ENCODE peak calls at places on chromosome 2, in four cellular contexts. One of them, this sample, is unnamed.

GRCh38 chr2:175930504-175930903 is 71.6 kb downstream of the LNPK start:
- DNase-seq in transverse colon: no peak
- DNase-seq in GM13976: no peak
- DNase-seq in astrocyte of the cerebellum: no peak
- DNase-seq in this sample: peak; percentile 40

GRCh38 chr2:127658641-127659407 is 12.9 kb downstream of the GPR17 start:
- DNase-seq in transverse colon: peak; percentile 24
- DNase-seq in GM13976: no peak
- DNase-seq in astrocyte of the cerebellum: no peak
- DNase-seq in this sample: no peak

GRCh38 chr2:100104718-100105677 is 37.4 kb downstream of the AFF3 start:
- DNase-seq in transverse colon: no peak
- DNase-seq in GM13976: peak; percentile 62
- DNase-seq in astrocyte of the cerebellum: no peak
- DNase-seq in this sample: no peak

GRCh38 chr2:194706179-194706578 is 950.8 kb upstream of the SLC39A10 start:
- DNase-seq in transverse colon: no peak
- DNase-seq in GM13976: no peak
- DNase-seq in astrocyte of the cerebellum: peak; percentile 0
- DNase-seq in this sample: peak; percentile 33

GRCh38 chr2:68225119-68225632 is 27.2 kb downstream of the PPP3R1 start:
- DNase-seq in transverse colon: peak; percentile 37
- DNase-seq in GM13976: no peak
- DNase-seq in astrocyte of the cerebellum: no peak
- DNase-seq in this sample: peak; percentile 54

GRCh38 chr2:241854342-241855244 is 4.1 kb downstream of the PDCD1 start:
- DNase-seq in transverse colon: no peak
- DNase-seq in GM13976: peak; percentile 31
- DNase-seq in astrocyte of the cerebellum: no peak
- DNase-seq in this sample: no peak

GRCh38 chr2:96409543-96410184 is 74.1 kb downstream of the NCAPH start:
- DNase-seq in transverse colon: no peak
- DNase-seq in GM13976: no peak
- DNase-seq in astrocyte of the cerebellum: peak; percentile 62
- DNase-seq in this sample: no peak

GRCh38 chr2:15939854-15940660 is at the start of gene MYCN:
- DNase-seq in transverse colon: peak; percentile 42
- DNase-seq in GM13976: peak; percentile 29
- DNase-seq in astrocyte of the cerebellum: no peak
- DNase-seq in this sample: peak; percentile 36

GRCh38 chr2:10194021-10194820 is 71.7 kb downstream of the RRM2 start:
- DNase-seq in transverse colon: no peak
- DNase-seq in GM13976: no peak
- DNase-seq in astrocyte of the cerebellum: no peak
- DNase-seq in this sample: peak; percentile 59

GRCh38 chr2:105248316-105249070 is 7.0 kb downstream of the GPR45 start:
- DNase-seq in transverse colon: no peak
- DNase-seq in GM13976: no peak
- DNase-seq in astrocyte of the cerebellum: no peak
- DNase-seq in this sample: peak; percentile 52

GRCh38 chr2:126998486-126998885 is 99.8 kb downstream of the TEX51 start:
- DNase-seq in transverse colon: no peak
- DNase-seq in GM13976: no peak
- DNase-seq in astrocyte of the cerebellum: no peak
- DNase-seq in this sample: no peak

GRCh38 chr2:100643906-100644501 is 81.2 kb downstream of the PDCL3 start:
- DNase-seq in transverse colon: no peak
- DNase-seq in GM13976: no peak
- DNase-seq in astrocyte of the cerebellum: no peak
- DNase-seq in this sample: no peak

GRCh38 chr2:61018798-61019197 is 743 bp upstream of the PUS10 start:
- DNase-seq in transverse colon: no peak
- DNase-seq in GM13976: no peak
- DNase-seq in astrocyte of the cerebellum: no peak
- DNase-seq in this sample: no peak

GRCh38 chr2:39996653-39997080 is 217.6 kb upstream of the THUMPD2 start:
- DNase-seq in transverse colon: no peak
- DNase-seq in GM13976: no peak
- DNase-seq in astrocyte of the cerebellum: peak; percentile 29
- DNase-seq in this sample: peak; percentile 84

GRCh38 chr2:219277703-219278654 is 1.2 kb upstream of the DNAJB2 start:
- DNase-seq in transverse colon: peak; percentile 87
- DNase-seq in GM13976: peak; percentile 77
- DNase-seq in astrocyte of the cerebellum: peak; percentile 33
- DNase-seq in this sample: peak; percentile 80

GRCh38 chr2:71925268-71926097 is 222.2 kb downstream of the CYP26B1 start:
- DNase-seq in transverse colon: no peak
- DNase-seq in GM13976: peak; percentile 11
- DNase-seq in astrocyte of the cerebellum: no peak
- DNase-seq in this sample: peak; percentile 69

GRCh38 chr2:161138429-161138828 is 21.8 kb upstream of the TANK start:
- DNase-seq in transverse colon: no peak
- DNase-seq in GM13976: no peak
- DNase-seq in astrocyte of the cerebellum: no peak
- DNase-seq in this sample: no peak

GRCh38 chr2:201678442-201678841 is 20.0 kb downstream of the MPP4 start:
- DNase-seq in transverse colon: no peak
- DNase-seq in GM13976: no peak
- DNase-seq in astrocyte of the cerebellum: no peak
- DNase-seq in this sample: no peak

GRCh38 chr2:6965071-6965795 is 48.0 kb downstream of the RNF144A start:
- DNase-seq in transverse colon: no peak
- DNase-seq in GM13976: no peak
- DNase-seq in astrocyte of the cerebellum: no peak
- DNase-seq in this sample: no peak

GRCh38 chr2:232525796-232526195 is at the start of gene CHRND:
- DNase-seq in transverse colon: no peak
- DNase-seq in GM13976: no peak
- DNase-seq in astrocyte of the cerebellum: no peak
- DNase-seq in this sample: no peak

GRCh38 chr2:238106698-238107524 is 6.8 kb downstream of the ESPNL start:
- DNase-seq in transverse colon: peak; percentile 39
- DNase-seq in GM13976: no peak
- DNase-seq in astrocyte of the cerebellum: no peak
- DNase-seq in this sample: no peak

GRCh38 chr2:184215745-184216144 is 382.6 kb upstream of the ZNF804A start:
- DNase-seq in transverse colon: no peak
- DNase-seq in GM13976: no peak
- DNase-seq in astrocyte of the cerebellum: no peak
- DNase-seq in this sample: no peak

GRCh38 chr2:141439524-141439923 is 691.3 kb downstream of the LRP1B start:
- DNase-seq in transverse colon: no peak
- DNase-seq in GM13976: no peak
- DNase-seq in astrocyte of the cerebellum: no peak
- DNase-seq in this sample: no peak

GRCh38 chr2:69641887-69642708 is 1.4 kb downstream of the AAK1 start:
- DNase-seq in transverse colon: no peak
- DNase-seq in GM13976: no peak
- DNase-seq in astrocyte of the cerebellum: no peak
- DNase-seq in this sample: no peak

GRCh38 chr2:196718796-196719564 is 79.5 kb downstream of the CCDC150 start:
- DNase-seq in transverse colon: no peak
- DNase-seq in GM13976: no peak
- DNase-seq in astrocyte of the cerebellum: peak; percentile 63
- DNase-seq in this sample: peak; percentile 92
- TF ChIP-seq CTCF in transverse colon: no peak
- TF ChIP-seq CTCF in GM13976: peak; percentile 6
- TF ChIP-seq CTCF in astrocyte of the cerebellum: peak; percentile 36
- TF ChIP-seq CTCF in this sample: peak; percentile 29

DNA sequence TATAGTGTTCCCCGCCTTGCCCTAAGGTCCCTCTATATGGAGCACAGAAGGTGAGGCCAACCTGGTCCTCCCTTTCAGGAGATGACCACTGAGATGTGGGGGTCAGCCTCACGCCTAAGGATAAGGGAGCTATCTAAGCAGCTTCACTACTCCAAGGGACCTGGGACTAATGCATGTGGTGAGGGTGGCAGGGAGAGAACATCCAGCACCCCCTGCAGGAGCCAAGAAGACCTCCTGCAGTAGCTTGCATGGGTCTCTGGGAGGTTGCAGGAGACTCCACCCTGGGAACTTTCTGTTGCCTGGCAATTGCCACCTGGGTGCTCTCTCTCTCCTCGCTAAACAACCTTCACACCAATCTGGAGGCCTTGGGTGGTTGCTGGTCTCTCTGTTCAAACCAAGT is 93.0 kb upstream of the KLHL29 start:
- DNase-seq in transverse colon: no peak
- DNase-seq in GM13976: no peak
- DNase-seq in astrocyte of the cerebellum: no peak
- DNase-seq in this sample: no peak
- TF ChIP-seq CTCF in transverse colon: no peak
- TF ChIP-seq CTCF in GM13976: no peak
- TF ChIP-seq CTCF in astrocyte of the cerebellum: no peak
- TF ChIP-seq CTCF in this sample: no peak

GRCh38 chr2:173119069-173119807 is 43.6 kb downstream of the MAP3K20 start:
- DNase-seq in transverse colon: peak; percentile 22
- DNase-seq in GM13976: no peak
- DNase-seq in astrocyte of the cerebellum: no peak
- DNase-seq in this sample: peak; percentile 62
- TF ChIP-seq CTCF in transverse colon: no peak
- TF ChIP-seq CTCF in GM13976: no peak
- TF ChIP-seq CTCF in astrocyte of the cerebellum: no peak
- TF ChIP-seq CTCF in this sample: no peak

DNA sequence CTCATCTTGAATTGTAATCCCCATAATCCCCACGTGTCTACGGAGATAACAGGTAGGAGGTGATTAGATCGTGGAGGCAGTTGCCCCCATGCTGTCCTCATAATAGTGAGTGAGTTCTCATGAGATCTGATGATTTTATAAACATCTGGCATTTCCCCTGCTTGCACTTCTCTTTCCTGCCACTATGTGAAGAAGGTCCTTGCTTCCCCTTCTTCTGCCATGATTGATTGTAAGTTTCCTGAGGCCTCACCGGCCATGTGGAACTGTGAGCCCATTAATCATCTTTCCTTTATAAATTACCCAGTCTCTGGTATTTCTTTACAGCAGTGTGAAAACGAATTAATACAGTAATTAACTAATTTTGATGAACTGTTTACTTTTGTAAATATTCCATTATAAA is 582.5 kb downstream of the TSN start:
- DNase-seq in transverse colon: no peak
- DNase-seq in GM13976: no peak
- DNase-seq in astrocyte of the cerebellum: no peak
- DNase-seq in this sample: no peak
- TF ChIP-seq CTCF in transverse colon: no peak
- TF ChIP-seq CTCF in GM13976: no peak
- TF ChIP-seq CTCF in astrocyte of the cerebellum: no peak
- TF ChIP-seq CTCF in this sample: no peak

DNA sequence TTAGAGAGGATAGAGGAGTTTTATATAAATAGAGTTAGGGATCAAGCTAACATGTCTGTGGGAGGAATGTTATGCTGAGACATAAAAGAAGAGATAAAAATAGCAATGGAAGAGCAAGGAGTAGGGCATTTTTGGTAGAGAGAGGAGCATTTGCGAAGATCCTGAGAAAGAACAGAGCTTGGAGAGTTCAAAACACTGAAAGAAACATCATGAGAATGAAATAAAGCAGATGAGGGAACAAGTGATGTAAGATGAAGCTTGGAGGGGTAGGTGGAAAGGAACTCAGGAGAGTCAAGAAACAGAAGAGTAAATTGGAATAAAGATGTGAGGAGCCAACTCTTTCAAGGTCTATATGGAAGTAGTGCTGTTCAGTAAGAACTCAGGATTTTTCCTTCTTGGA is 308.6 kb downstream of the PARD3B start:
- DNase-seq in transverse colon: no peak
- DNase-seq in GM13976: no peak
- DNase-seq in astrocyte of the cerebellum: no peak
- DNase-seq in this sample: no peak
- TF ChIP-seq CTCF in transverse colon: no peak
- TF ChIP-seq CTCF in GM13976: no peak
- TF ChIP-seq CTCF in astrocyte of the cerebellum: no peak
- TF ChIP-seq CTCF in this sample: no peak

GRCh38 chr2:27606611-27607010 is 22.2 kb downstream of the CCDC121 start:
- DNase-seq in transverse colon: no peak
- DNase-seq in GM13976: no peak
- DNase-seq in astrocyte of the cerebellum: no peak
- DNase-seq in this sample: peak; percentile 47
- TF ChIP-seq CTCF in transverse colon: no peak
- TF ChIP-seq CTCF in GM13976: no peak
- TF ChIP-seq CTCF in astrocyte of the cerebellum: no peak
- TF ChIP-seq CTCF in this sample: no peak

GRCh38 chr2:152161598-152161997 is 14.0 kb downstream of the STAM2 start:
- DNase-seq in transverse colon: no peak
- DNase-seq in GM13976: no peak
- DNase-seq in astrocyte of the cerebellum: no peak
- DNase-seq in this sample: no peak
- TF ChIP-seq CTCF in transverse colon: no peak
- TF ChIP-seq CTCF in GM13976: no peak
- TF ChIP-seq CTCF in astrocyte of the cerebellum: no peak
- TF ChIP-seq CTCF in this sample: no peak

DNA sequence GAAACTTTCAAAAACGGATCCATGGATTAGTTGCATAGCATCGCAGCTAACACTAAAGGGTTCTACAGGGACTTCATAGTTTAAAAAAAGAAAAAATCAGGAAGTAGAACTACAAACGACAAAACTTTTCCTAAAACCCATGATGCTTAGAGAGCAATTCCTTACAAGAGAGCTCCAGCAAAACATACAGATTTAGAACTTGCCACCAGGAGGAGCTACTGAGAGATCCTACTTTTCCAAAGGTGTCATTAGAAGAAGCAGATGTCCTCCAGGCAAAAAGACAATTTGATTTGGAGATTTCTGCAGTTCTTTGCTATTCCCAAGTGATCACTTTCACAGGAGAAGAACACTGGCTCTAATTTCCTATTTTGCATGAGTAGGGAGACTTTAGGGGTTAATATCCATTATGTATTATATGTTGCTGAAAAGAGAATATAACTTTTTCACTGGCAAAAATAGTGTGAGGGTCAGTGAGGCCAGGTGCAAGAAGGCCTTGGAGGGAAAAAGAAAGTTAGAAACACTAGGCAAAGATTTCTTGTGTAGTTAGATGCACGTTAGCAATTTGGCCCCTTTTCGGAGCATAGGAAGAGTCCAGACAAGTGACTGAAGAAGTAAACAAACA is 436.2 kb downstream of the SUCLG1 start:
- DNase-seq in transverse colon: peak; percentile 15
- DNase-seq in GM13976: peak; percentile 14
- DNase-seq in astrocyte of the cerebellum: peak; percentile 42
- DNase-seq in this sample: peak; percentile 47
- TF ChIP-seq CTCF in transverse colon: peak; percentile 53
- TF ChIP-seq CTCF in GM13976: peak; percentile 25
- TF ChIP-seq CTCF in astrocyte of the cerebellum: peak; percentile 80
- TF ChIP-seq CTCF in this sample: peak; percentile 63

GRCh38 chr2:163884416-163884815 is 148.6 kb upstream of the FIGN start:
- DNase-seq in transverse colon: no peak
- DNase-seq in GM13976: no peak
- DNase-seq in astrocyte of the cerebellum: no peak
- DNase-seq in this sample: no peak

GRCh38 chr2:163888591-163888990 is 152.8 kb upstream of the FIGN start:
- DNase-seq in transverse colon: no peak
- DNase-seq in GM13976: no peak
- DNase-seq in astrocyte of the cerebellum: no peak
- DNase-seq in this sample: no peak

GRCh38 chr2:163887182-163887581 is 151.4 kb upstream of the FIGN start:
- DNase-seq in transverse colon: no peak
- DNase-seq in GM13976: no peak
- DNase-seq in astrocyte of the cerebellum: no peak
- DNase-seq in this sample: no peak
- TF ChIP-seq CTCF in transverse colon: no peak
- TF ChIP-seq CTCF in GM13976: no peak
- TF ChIP-seq CTCF in astrocyte of the cerebellum: peak; percentile 10
- TF ChIP-seq CTCF in this sample: peak; percentile 31